ENCODE peak calls at places on chromosomes 7 and 10, in seven cellular contexts. One of them, this sample, is unnamed.

GRCh38 chr10:45425628-45426563 is 51.9 kb downstream of the ALOX5 start:
- DNase-seq in K562: no peak
- DNase-seq in stomach: no peak
- DNase-seq in Panc1: no peak
- DNase-seq in upper lobe of left lung: no peak
- DNase-seq in GM23338: no peak
- DNase-seq in HepG2: no peak
- DNase-seq in this sample: no peak

GRCh38 chr7:92767427-92767826 is 68.9 kb downstream of the CDK6 start:
- DNase-seq in upper lobe of left lung: no peak
- DNase-seq in Panc1: no peak
- DNase-seq in K562: no peak
- DNase-seq in HepG2: no peak
- DNase-seq in stomach: no peak
- DNase-seq in GM23338: no peak
- DNase-seq in this sample: no peak

GRCh38 chr10:11776080-11776479 is 33.9 kb downstream of the ECHDC3 start:
- DNase-seq in stomach: no peak
- DNase-seq in K562: no peak
- DNase-seq in HepG2: no peak
- DNase-seq in GM23338: no peak
- DNase-seq in upper lobe of left lung: no peak
- DNase-seq in Panc1: no peak
- DNase-seq in this sample: no peak

GRCh38 chr7:105672820-105673219 is 91.5 kb upstream of the EFCAB10 start:
- DNase-seq in GM23338: no peak
- DNase-seq in upper lobe of left lung: no peak
- DNase-seq in HepG2: no peak
- DNase-seq in K562: no peak
- DNase-seq in stomach: no peak
- DNase-seq in Panc1: no peak
- DNase-seq in this sample: no peak

GRCh38 chr10:120833222-120833928 is 17.8 kb upstream of the WDR11 start:
- DNase-seq in upper lobe of left lung: no peak
- DNase-seq in GM23338: no peak
- DNase-seq in K562: no peak
- DNase-seq in stomach: no peak
- DNase-seq in HepG2: no peak
- DNase-seq in Panc1: no peak
- DNase-seq in this sample: no peak

GRCh38 chr10:112584276-112584675 is 137.3 kb downstream of the VTI1A start:
- DNase-seq in K562: no peak
- DNase-seq in stomach: no peak
- DNase-seq in GM23338: no peak
- DNase-seq in Panc1: no peak
- DNase-seq in upper lobe of left lung: no peak
- DNase-seq in HepG2: no peak
- DNase-seq in this sample: no peak

GRCh38 chr7:30047124-30047523 is 18.9 kb downstream of the PLEKHA8 start:
- DNase-seq in stomach: no peak
- DNase-seq in GM23338: no peak
- DNase-seq in Panc1: no peak
- DNase-seq in K562: no peak
- DNase-seq in upper lobe of left lung: no peak
- DNase-seq in HepG2: no peak
- DNase-seq in this sample: no peak

GRCh38 chr10:79816-80215 is 30.7 kb upstream of the TUBB8 start:
- DNase-seq in Panc1: no peak
- DNase-seq in K562: no peak
- DNase-seq in GM23338: no peak
- DNase-seq in upper lobe of left lung: no peak
- DNase-seq in stomach: no peak
- DNase-seq in HepG2: no peak
- DNase-seq in this sample: no peak

GRCh38 chr7:86643478-86644281 is at the start of gene GRM3:
- DNase-seq in upper lobe of left lung: no peak
- DNase-seq in HepG2: no peak
- DNase-seq in GM23338: peak; percentile 91
- DNase-seq in stomach: no peak
- DNase-seq in K562: peak; percentile 7
- DNase-seq in Panc1: no peak
- DNase-seq in this sample: no peak

GRCh38 chr7:87128883-87129282 is 23.4 kb upstream of the DMTF1 start:
- DNase-seq in Panc1: no peak
- DNase-seq in stomach: no peak
- DNase-seq in upper lobe of left lung: no peak
- DNase-seq in GM23338: peak; percentile 70
- DNase-seq in HepG2: no peak
- DNase-seq in K562: peak; percentile 49
- DNase-seq in this sample: no peak

GRCh38 chr7:65216469-65216868 is 157.2 kb upstream of the ZNF92 start:
- DNase-seq in K562: peak; percentile 52
- DNase-seq in HepG2: peak; percentile 52
- DNase-seq in upper lobe of left lung: peak; percentile 70
- DNase-seq in GM23338: peak; percentile 89
- DNase-seq in Panc1: peak; percentile 17
- DNase-seq in stomach: peak; percentile 79
- DNase-seq in this sample: peak; percentile 40

GRCh38 chr7:49768835-49769234 is 4.6 kb upstream of the VWC2 start:
- DNase-seq in upper lobe of left lung: no peak
- DNase-seq in K562: no peak
- DNase-seq in HepG2: no peak
- DNase-seq in stomach: no peak
- DNase-seq in GM23338: no peak
- DNase-seq in Panc1: no peak
- DNase-seq in this sample: no peak

GRCh38 chr10:80204801-80205477 is 398 bp downstream of the ANXA11 start:
- DNase-seq in upper lobe of left lung: no peak
- DNase-seq in HepG2: no peak
- DNase-seq in stomach: peak; percentile 48
- DNase-seq in GM23338: peak; percentile 60
- DNase-seq in K562: peak; percentile 71
- DNase-seq in Panc1: no peak
- DNase-seq in this sample: no peak

GRCh38 chr7:1231214-1232102 is 1.2 kb upstream of the UNCX start:
- DNase-seq in stomach: no peak
- DNase-seq in Panc1: no peak
- DNase-seq in upper lobe of left lung: no peak
- DNase-seq in GM23338: peak; percentile 62
- DNase-seq in HepG2: no peak
- DNase-seq in K562: no peak
- DNase-seq in this sample: no peak

GRCh38 chr7:130223646-130224045 is 16.0 kb downstream of the SSMEM1 start:
- DNase-seq in upper lobe of left lung: no peak
- DNase-seq in stomach: no peak
- DNase-seq in HepG2: no peak
- DNase-seq in Panc1: no peak
- DNase-seq in K562: no peak
- DNase-seq in GM23338: no peak
- DNase-seq in this sample: no peak

GRCh38 chr10:625751-626711 is 63.4 kb downstream of the DIP2C start:
- DNase-seq in K562: no peak
- DNase-seq in GM23338: no peak
- DNase-seq in upper lobe of left lung: no peak
- DNase-seq in Panc1: no peak
- DNase-seq in stomach: no peak
- DNase-seq in HepG2: no peak
- DNase-seq in this sample: no peak

GRCh38 chr7:7816084-7816483 is 97.7 kb upstream of the RPA3 start:
- DNase-seq in K562: no peak
- DNase-seq in Panc1: no peak
- DNase-seq in upper lobe of left lung: no peak
- DNase-seq in stomach: no peak
- DNase-seq in HepG2: no peak
- DNase-seq in GM23338: no peak
- DNase-seq in this sample: no peak

GRCh38 chr10:26488344-26488743 is 50.2 kb downstream of the APBB1IP start:
- DNase-seq in GM23338: no peak
- DNase-seq in stomach: no peak
- DNase-seq in Panc1: no peak
- DNase-seq in K562: no peak
- DNase-seq in HepG2: no peak
- DNase-seq in upper lobe of left lung: no peak
- DNase-seq in this sample: no peak

GRCh38 chr10:114940735-114941134 is 2.7 kb downstream of the TRUB1 start:
- DNase-seq in K562: no peak
- DNase-seq in GM23338: no peak
- DNase-seq in Panc1: no peak
- DNase-seq in HepG2: no peak
- DNase-seq in stomach: no peak
- DNase-seq in upper lobe of left lung: no peak
- DNase-seq in this sample: no peak

GRCh38 chr10:109022417-109023049 is 900.8 kb downstream of the XPNPEP1 start:
- DNase-seq in upper lobe of left lung: no peak
- DNase-seq in Panc1: no peak
- DNase-seq in GM23338: no peak
- DNase-seq in HepG2: no peak
- DNase-seq in stomach: no peak
- DNase-seq in K562: no peak
- DNase-seq in this sample: no peak

GRCh38 chr7:137718360-137718759 is 128.4 kb downstream of the DGKI start:
- DNase-seq in upper lobe of left lung: no peak
- DNase-seq in HepG2: no peak
- DNase-seq in Panc1: no peak
- DNase-seq in stomach: no peak
- DNase-seq in K562: no peak
- DNase-seq in GM23338: no peak
- DNase-seq in this sample: no peak

GRCh38 chr10:50392966-50393718 is 141.8 kb upstream of the ASAH2 start:
- DNase-seq in upper lobe of left lung: no peak
- DNase-seq in K562: peak; percentile 38
- DNase-seq in GM23338: no peak
- DNase-seq in HepG2: peak; percentile 16
- DNase-seq in Panc1: no peak
- DNase-seq in stomach: no peak
- DNase-seq in this sample: no peak

GRCh38 chr10:90857635-90858488 is at the start of gene HTR7:
- DNase-seq in K562: peak; percentile 74
- DNase-seq in GM23338: peak; percentile 76
- DNase-seq in upper lobe of left lung: peak; percentile 49
- DNase-seq in HepG2: peak; percentile 16
- DNase-seq in stomach: peak; percentile 54
- DNase-seq in Panc1: no peak
- DNase-seq in this sample: no peak

GRCh38 chr7:139709460-139709859 is 68.3 kb downstream of the HIPK2 start:
- DNase-seq in GM23338: no peak
- DNase-seq in K562: no peak
- DNase-seq in stomach: peak; percentile 21
- DNase-seq in upper lobe of left lung: no peak
- DNase-seq in Panc1: no peak
- DNase-seq in HepG2: no peak
- DNase-seq in this sample: no peak

GRCh38 chr7:43465581-43466554 is 117.0 kb upstream of the STK17A start:
- DNase-seq in K562: no peak
- DNase-seq in Panc1: no peak
- DNase-seq in stomach: no peak
- DNase-seq in upper lobe of left lung: no peak
- DNase-seq in GM23338: no peak
- DNase-seq in HepG2: no peak
- DNase-seq in this sample: no peak

GRCh38 chr7:155941688-155942087 is 129.4 kb upstream of the SHH start:
- DNase-seq in GM23338: no peak
- DNase-seq in Panc1: no peak
- DNase-seq in stomach: no peak
- DNase-seq in HepG2: no peak
- DNase-seq in upper lobe of left lung: no peak
- DNase-seq in K562: no peak
- DNase-seq in this sample: no peak
- TF ChIP-seq POLR2AphosphoS5 in GM23338: no peak
- TF ChIP-seq POLR2AphosphoS5 in Panc1: no peak
- TF ChIP-seq POLR2AphosphoS5 in stomach: no peak
- TF ChIP-seq POLR2AphosphoS5 in HepG2: no peak
- TF ChIP-seq POLR2AphosphoS5 in upper lobe of left lung: no peak
- TF ChIP-seq POLR2AphosphoS5 in K562: no peak
- TF ChIP-seq POLR2AphosphoS5 in this sample: no peak

DNA sequence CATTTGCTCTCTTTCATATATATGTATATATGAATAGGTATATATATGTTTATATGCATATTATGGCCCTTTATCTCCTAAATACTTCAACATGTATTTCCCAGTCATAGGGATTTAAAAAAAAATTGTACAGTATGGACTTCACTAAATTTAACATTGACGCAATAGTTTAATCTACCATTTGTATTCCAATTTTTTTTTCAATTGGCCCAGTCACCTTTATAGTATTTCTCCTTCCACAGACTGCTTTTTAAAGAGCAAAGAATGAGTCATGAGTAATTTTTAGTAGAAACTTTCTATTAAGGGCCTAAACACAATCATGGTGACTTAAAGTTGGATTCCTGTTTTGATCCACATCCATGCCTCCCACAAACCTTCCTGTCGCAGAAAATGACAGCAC is 20.5 kb downstream of the CCSER2 start:
- DNase-seq in HepG2: no peak
- DNase-seq in Panc1: no peak
- DNase-seq in GM23338: no peak
- DNase-seq in upper lobe of left lung: no peak
- DNase-seq in stomach: no peak
- DNase-seq in K562: no peak
- DNase-seq in this sample: no peak
- H3K27ac ChIP-seq in HepG2: no peak overlapping the region
- H3K27ac ChIP-seq in Panc1: no peak overlapping the region
- H3K27ac ChIP-seq in GM23338: peak overlapping the region; percentile 63
- H3K27ac ChIP-seq in upper lobe of left lung: peak overlapping the region; percentile 46
- H3K27ac ChIP-seq in stomach: peak overlapping the region; percentile 26
- H3K27ac ChIP-seq in K562: no peak overlapping the region
- H3K27ac ChIP-seq in this sample: peak overlapping the region; percentile 80

DNA sequence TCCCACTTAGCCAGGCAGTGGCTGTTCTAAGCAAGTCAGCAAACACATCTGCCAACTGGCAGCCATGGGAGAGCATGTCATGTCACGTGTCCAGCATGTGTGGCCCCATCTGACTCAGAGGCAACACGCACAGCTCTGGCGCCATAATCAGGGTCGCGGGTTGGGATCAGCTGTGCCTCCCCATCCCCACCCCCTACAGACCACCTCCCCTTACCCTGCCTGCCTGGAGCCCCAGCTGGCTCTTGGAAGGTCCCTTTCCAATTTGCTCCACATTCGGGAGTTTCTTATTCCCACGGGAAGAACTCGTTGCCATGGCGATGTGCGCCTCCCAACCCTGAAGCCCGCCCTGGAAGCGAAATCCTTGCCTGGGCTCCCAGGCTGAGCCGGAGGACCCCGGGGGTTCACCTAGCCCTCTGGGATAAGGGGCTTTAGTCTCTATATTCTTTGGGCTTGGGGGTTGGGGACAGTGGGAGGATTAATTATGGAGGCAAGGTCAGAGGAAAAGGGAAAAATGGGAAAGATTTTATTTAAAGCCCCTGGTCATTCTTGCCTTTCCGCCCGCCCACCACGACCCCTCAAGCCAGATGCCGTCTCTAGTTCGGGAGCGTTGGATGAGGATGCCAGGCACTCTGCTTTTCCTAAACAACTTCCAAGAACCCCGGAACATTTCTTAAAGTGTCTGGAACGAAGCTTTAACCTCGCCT is 283.7 kb downstream of the ZEB1 start:
- DNase-seq in HepG2: no peak
- DNase-seq in upper lobe of left lung: peak; percentile 62
- DNase-seq in K562: no peak
- DNase-seq in GM23338: peak; percentile 78
- DNase-seq in Panc1: no peak
- DNase-seq in stomach: peak; percentile 54
- DNase-seq in this sample: peak; percentile 80
- TF ChIP-seq POLR2AphosphoS5 in HepG2: no peak
- TF ChIP-seq POLR2AphosphoS5 in upper lobe of left lung: no peak
- TF ChIP-seq POLR2AphosphoS5 in K562: no peak
- TF ChIP-seq POLR2AphosphoS5 in GM23338: no peak
- TF ChIP-seq POLR2AphosphoS5 in Panc1: no peak
- TF ChIP-seq POLR2AphosphoS5 in stomach: peak; percentile 87
- TF ChIP-seq POLR2AphosphoS5 in this sample: peak; percentile 93

GRCh38 chr7:22142593-22142992 is 196.9 kb upstream of the CDCA7L start:
- DNase-seq in upper lobe of left lung: no peak
- DNase-seq in stomach: no peak
- DNase-seq in HepG2: no peak
- DNase-seq in Panc1: no peak
- DNase-seq in GM23338: no peak
- DNase-seq in K562: no peak
- DNase-seq in this sample: no peak
- H3K27ac ChIP-seq in upper lobe of left lung: no peak overlapping the region
- H3K27ac ChIP-seq in stomach: no peak overlapping the region
- H3K27ac ChIP-seq in HepG2: no peak overlapping the region
- H3K27ac ChIP-seq in Panc1: no peak overlapping the region
- H3K27ac ChIP-seq in GM23338: no peak overlapping the region
- H3K27ac ChIP-seq in K562: no peak overlapping the region
- H3K27ac ChIP-seq in this sample: no peak overlapping the region

This sample was measured in breast epithelium.